ENCODE peak calls at places on chromosomes 4 and X, in four cellular contexts. One of them, this sample, is unnamed.

GRCh38 chr4:140267576-140267975 is 105.9 kb upstream of the SCOC start:
- DNase-seq in sciatic nerve: no peak
- DNase-seq in NCI-H2029: no peak
- DNase-seq in aorta: no peak
- DNase-seq in this sample: no peak

GRCh38 chrX:11446331-11446730 is 153.1 kb downstream of the AMELX start:
- DNase-seq in sciatic nerve: no peak
- DNase-seq in aorta: no peak
- DNase-seq in NCI-H2029: no peak
- DNase-seq in this sample: no peak

GRCh38 chr4:3304831-3305609 is 12.2 kb downstream of the RGS12 start:
- DNase-seq in sciatic nerve: peak
- DNase-seq in NCI-H2029: peak
- DNase-seq in aorta: peak
- DNase-seq in this sample: peak

GRCh38 chr4:9709724-9710123 is 71.7 kb upstream of the DRD5 start:
- DNase-seq in aorta: no peak
- DNase-seq in sciatic nerve: no peak
- DNase-seq in NCI-H2029: no peak
- DNase-seq in this sample: no peak

GRCh38 chr4:81164126-81164525 is 50.9 kb downstream of the PRKG2 start:
- DNase-seq in sciatic nerve: no peak
- DNase-seq in NCI-H2029: no peak
- DNase-seq in aorta: no peak
- DNase-seq in this sample: no peak

GRCh38 chr4:47490550-47490949 is 5.5 kb downstream of the ATP10D start:
- DNase-seq in sciatic nerve: no peak
- DNase-seq in NCI-H2029: no peak
- DNase-seq in aorta: no peak
- DNase-seq in this sample: peak

GRCh38 chr4:111937368-111937767 is 207.9 kb upstream of the FAM241A start:
- DNase-seq in aorta: no peak
- DNase-seq in sciatic nerve: no peak
- DNase-seq in NCI-H2029: no peak
- DNase-seq in this sample: peak

GRCh38 chrX:100413231-100413630 is 3.2 kb upstream of the PCDH19 start:
- DNase-seq in aorta: no peak
- DNase-seq in sciatic nerve: peak
- DNase-seq in NCI-H2029: peak
- DNase-seq in this sample: peak

GRCh38 chrX:40176256-40176978 is 78.7 kb upstream of the BCOR start:
- DNase-seq in aorta: peak
- DNase-seq in NCI-H2029: peak
- DNase-seq in sciatic nerve: peak
- DNase-seq in this sample: peak

GRCh38 chr4:106603471-106603870 is 234.9 kb upstream of the GIMD1 start:
- DNase-seq in NCI-H2029: no peak
- DNase-seq in aorta: peak
- DNase-seq in sciatic nerve: no peak
- DNase-seq in this sample: no peak

GRCh38 chr4:129453524-129453923 is 357.6 kb downstream of the C4orf33 start:
- DNase-seq in NCI-H2029: peak
- DNase-seq in aorta: no peak
- DNase-seq in sciatic nerve: no peak
- DNase-seq in this sample: no peak

GRCh38 chr4:98794565-98795205 is 134.2 kb downstream of the EIF4E start:
- DNase-seq in NCI-H2029: no peak
- DNase-seq in sciatic nerve: no peak
- DNase-seq in aorta: no peak
- DNase-seq in this sample: peak

GRCh38 chrX:129494887-129495286 is 28.4 kb downstream of the SMARCA1 start:
- DNase-seq in NCI-H2029: no peak
- DNase-seq in aorta: no peak
- DNase-seq in sciatic nerve: no peak
- DNase-seq in this sample: no peak